ENCODE peak calls at places on chromosomes 3 and 15, in five cellular contexts. V, N, Z, Y and B are unnamed samples.

GRCh38 chr3:170730071-170730812 is 139.8 kb downstream of the RPL22L1 start:
- DNase-seq in V (no peak), N (no peak), Z (no peak), Y (no peak), B (no peak)

GRCh38 chr3:157354722-157355121 is 81.9 kb upstream of the PTX3 start:
- DNase-seq in V (no peak), N (no peak), Z (no peak), Y (no peak), B (no peak)

GRCh38 chr3:133588035-133588434 is 14.5 kb downstream of the CDV3 start:
- DNase-seq in V (no peak), N (no peak), Z (no peak), Y (no peak), B (no peak)

GRCh38 chr3:60053518-60054265 is 1003.9 kb upstream of the CFAP20DC start:
- DNase-seq in V (peak; percentile 63), N (no peak), Z (no peak), Y (no peak), B (no peak)

GRCh38 chr3:50325497-50326181 is 2.4 kb downstream of the TUSC2 start:
- DNase-seq in V (no peak), N (no peak), Z (no peak), Y (no peak), B (no peak)

GRCh38 chr15:22903427-22903826 is 65.0 kb downstream of the NIPA2 start:
- DNase-seq in V (no peak), N (no peak), Z (no peak), Y (no peak), B (no peak)

GRCh38 chr15:90558182-90558581 is 28.5 kb downstream of the CRTC3 start:
- DNase-seq in V (no peak), N (no peak), Z (no peak), Y (no peak), B (no peak)

GRCh38 chr3:184334470-184335158 is 2.8 kb upstream of the FAM131A start:
- DNase-seq in V (peak; percentile 81), N (no peak), Z (no peak), Y (no peak), B (no peak)

GRCh38 chr15:88376574-88377174 is 90.5 kb downstream of the MRPL46 start:
- DNase-seq in V (peak; percentile 5), N (no peak), Z (no peak), Y (no peak), B (peak; percentile 40)

GRCh38 chr15:67547836-67548531 is 5.5 kb downstream of the MAP2K5 start:
- DNase-seq in V (peak; percentile 34), N (no peak), Z (no peak), Y (no peak), B (no peak)

GRCh38 chr15:47179988-47180387 is 537.3 kb upstream of the SEMA6D start:
- DNase-seq in V (no peak), N (no peak), Z (no peak), Y (no peak), B (no peak)

GRCh38 chr3:53196575-53197407 is 35.8 kb downstream of the PRKCD start:
- DNase-seq in V (peak; percentile 82), N (no peak), Z (no peak), Y (no peak), B (no peak)

GRCh38 chr15:44584162-44584749 is 47.3 kb downstream of the EIF3J start:
- DNase-seq in V (no peak), N (peak; percentile 64), Z (no peak), Y (peak; percentile 37), B (no peak)

GRCh38 chr3:109918740-109919139 is 581.4 kb upstream of the DPPA4 start:
- DNase-seq in V (no peak), N (no peak), Z (no peak), Y (no peak), B (no peak)

GRCh38 chr3:183085634-183086390 is 13.5 kb downstream of the MCCC1 start:
- DNase-seq in V (peak; percentile 11), N (no peak), Z (peak; percentile 14), Y (no peak), B (no peak)

GRCh38 chr3:49792371-49793150 is 6.2 kb upstream of the IP6K1 start:
- DNase-seq in V (no peak), N (no peak), Z (no peak), Y (no peak), B (no peak)

GRCh38 chr3:100120022-100120421 is 5.7 kb upstream of the FILIP1L start:
- DNase-seq in V (no peak), N (no peak), Z (no peak), Y (no peak), B (no peak)

GRCh38 chr3:122406198-122406597 is 9.7 kb downstream of the WDR5B start:
- DNase-seq in V (no peak), N (no peak), Z (no peak), Y (no peak), B (no peak)

GRCh38 chr3:66527253-66527652 is 26.4 kb upstream of the LRIG1 start:
- DNase-seq in V (no peak), N (no peak), Z (no peak), Y (no peak), B (no peak)

GRCh38 chr3:51682079-51682478 is 11.0 kb downstream of the TEX264 start:
- DNase-seq in V (peak; percentile 87), N (peak; percentile 56), Z (peak; percentile 48), Y (peak; percentile 61), B (peak; percentile 69)

GRCh38 chr15:41411031-41411430 is 5.9 kb upstream of the RTF1 start:
- DNase-seq in V (no peak), N (no peak), Z (no peak), Y (no peak), B (no peak)

GRCh38 chr3:155656466-155656865 is 88.4 kb downstream of the PLCH1 start:
- DNase-seq in V (no peak), N (no peak), Z (no peak), Y (no peak), B (no peak)

GRCh38 chr3:60225848-60226247 is 1025.4 kb downstream of the FHIT start:
- DNase-seq in V (no peak), N (no peak), Z (no peak), Y (no peak), B (no peak)

GRCh38 chr3:66692751-66693140 is 191.9 kb upstream of the LRIG1 start:
- DNase-seq in V (no peak), N (no peak), Z (no peak), Y (no peak), B (no peak)

GRCh38 chr3:101803152-101803782 is 24.3 kb downstream of the NXPE3 start:
- DNase-seq in V (peak; percentile 38), N (peak; percentile 42), Z (peak; percentile 34), Y (peak; percentile 37), B (peak; percentile 49)

GRCh38 chr3:78754066-78754743 is 1013.6 kb downstream of the ROBO1 start:
- DNase-seq in V (peak; percentile 27), N (no peak), Z (no peak), Y (no peak), B (no peak)

GRCh38 chr15:87733005-87733404 is 523.5 kb downstream of the NTRK3 start:
- DNase-seq in V (peak; percentile 33), N (no peak), Z (no peak), Y (no peak), B (no peak)

GRCh38 chr3:129626744-129627349 is 20.4 kb upstream of the PLXND1 start:
- DNase-seq in V (peak; percentile 70), N (peak; percentile 94), Z (peak; percentile 69), Y (peak; percentile 46), B (no peak)

GRCh38 chr3:129627350-129628168 is 21.1 kb upstream of the PLXND1 start:
- DNase-seq in V (peak; percentile 73), N (peak; percentile 65), Z (peak; percentile 65), Y (peak; percentile 47), B (no peak)

GRCh38 chr3:129625071-129625874 is 18.8 kb upstream of the PLXND1 start:
- DNase-seq in V (no peak), N (no peak), Z (no peak), Y (no peak), B (no peak)

GRCh38 chr3:129629011-129629410 is 22.5 kb upstream of the PLXND1 start:
- DNase-seq in V (no peak), N (no peak), Z (no peak), Y (no peak), B (no peak)

DNA sequence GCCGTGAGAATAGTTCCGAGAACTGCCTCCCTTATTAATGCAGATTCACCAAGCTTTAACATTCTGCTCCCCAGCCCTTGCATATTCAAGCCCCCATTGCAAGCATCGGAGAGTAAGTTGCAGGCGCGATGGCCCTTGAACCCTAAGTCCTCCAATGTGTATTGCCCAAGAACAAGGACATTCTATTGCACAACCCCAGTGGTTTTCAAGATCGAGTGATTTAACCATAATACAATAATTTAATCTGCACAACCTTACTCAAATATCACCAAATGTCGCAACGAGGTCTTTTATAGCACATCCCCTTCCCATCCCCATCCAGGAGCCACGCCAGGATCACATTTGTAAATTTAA is 21.7 kb upstream of the PLXND1 start:
- DNase-seq in V (no peak), N (no peak), Z (no peak), Y (no peak), B (no peak)
- TF ChIP-seq CTCF in V (no peak), N (no peak), Z (no peak), Y (no peak), B (no peak)

DNA sequence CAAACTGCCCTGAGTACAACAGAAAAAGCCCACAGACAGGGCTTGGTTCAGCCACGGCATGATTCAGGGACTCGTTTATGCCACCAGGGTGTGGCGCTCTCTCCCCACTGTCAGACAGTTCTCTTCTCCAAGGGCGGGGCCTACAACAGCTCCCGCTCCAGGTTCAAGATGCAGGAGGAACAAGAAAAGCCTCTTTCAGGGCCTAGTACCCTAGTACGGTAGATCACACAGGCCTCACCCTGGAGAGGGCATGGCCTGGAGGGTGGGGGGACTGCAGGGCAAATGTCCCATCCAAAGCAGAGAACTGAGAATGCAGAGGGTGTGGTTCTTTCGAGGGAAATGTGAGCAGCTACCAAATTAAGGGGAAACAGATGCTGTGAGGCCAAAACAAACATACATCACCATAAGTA is 12.0 kb downstream of the MESD start:
- DNase-seq in V (peak; percentile 20), N (peak; percentile 71), Z (peak; percentile 63), Y (no peak), B (no peak)
- TF ChIP-seq CTCF in V (peak; percentile 75), N (no peak), Z (peak; percentile 81), Y (peak; percentile 17), B (peak; percentile 56)

DNA sequence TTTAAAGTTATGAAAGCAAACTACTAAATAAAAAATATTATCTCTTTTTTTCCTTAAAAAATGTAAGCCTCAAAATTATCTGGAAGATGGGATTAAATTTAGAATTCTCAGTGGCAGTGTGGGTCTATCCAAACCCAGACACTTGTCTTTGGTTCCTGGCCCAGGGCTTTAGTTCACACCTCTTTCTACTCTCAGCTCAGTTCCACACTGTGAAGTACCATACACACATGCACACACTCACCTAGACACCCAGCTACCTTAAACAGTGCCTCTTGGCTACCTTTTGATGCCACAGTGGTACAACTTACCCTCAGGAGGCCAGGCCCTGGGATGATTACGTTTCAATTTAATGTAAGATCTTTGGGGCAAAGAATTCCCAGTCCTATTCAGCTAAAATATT is 51.0 kb upstream of the TSC22D2 start:
- DNase-seq in V (no peak), N (no peak), Z (no peak), Y (no peak), B (no peak)
- TF ChIP-seq CTCF in V (no peak), N (no peak), Z (no peak), Y (no peak), B (no peak)

DNA sequence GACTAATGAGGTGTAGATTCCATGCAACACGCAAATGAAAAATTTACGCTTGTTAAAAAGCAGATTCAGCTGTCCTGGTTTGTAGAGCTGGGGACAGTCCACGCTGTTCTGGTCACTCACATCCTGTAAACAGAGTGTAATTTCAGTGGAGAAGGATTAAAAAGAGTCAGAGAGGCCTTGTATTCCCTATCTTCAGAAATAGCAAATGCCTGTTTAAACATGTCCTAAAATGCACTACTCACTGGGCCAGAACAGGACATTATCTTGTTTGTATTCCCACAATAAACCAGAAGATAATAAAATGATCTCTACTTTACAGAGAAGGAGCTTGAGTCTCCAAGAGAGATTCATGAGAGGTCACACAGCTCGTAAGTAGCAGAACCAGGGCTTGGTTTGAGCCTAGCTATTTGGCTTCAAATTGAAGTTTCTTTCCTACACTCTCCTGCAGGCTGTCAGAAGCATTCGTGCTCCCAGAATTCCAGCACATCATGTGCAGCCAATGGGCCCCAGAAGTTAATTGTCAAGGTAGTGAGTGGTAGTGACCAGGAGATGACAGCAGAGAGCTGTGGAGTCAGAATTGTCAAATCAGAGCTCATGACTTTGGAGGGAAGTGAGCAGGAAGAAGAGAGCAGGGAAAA is 242.5 kb downstream of the ATP8B4 start:
- DNase-seq in V (no peak), N (no peak), Z (no peak), Y (no peak), B (no peak)
- TF ChIP-seq CTCF in V (peak; percentile 20), N (no peak), Z (peak; percentile 38), Y (no peak), B (peak; percentile 14)